ENCODE peak calls at places on chromosomes 11 and 22, in nine cellular contexts. G is upper lobe of left lung; L is activated T-cell treated with anti-CD3 and anti-CD28 coated beads, Interleukin-2, amount 50 U/mL, for 1 hour; F is HEK293T; W is naive thymus-derived CD8-positive, alpha-beta T cell; D is left kidney; K is naive B cell; T is stimulated activated CD4-positive, alpha-beta T cell treated with anti-CD3 and anti-CD28 coated beads, Interleukin-1b, Interleukin-23, amount 100 ng/mL, for 24 hours; A is NCI-H2081 treated with DMSO at 0.1 percent for 48 hours. S is an unnamed sample.

GRCh38 chr11:29328961-29329441 is 687.8 kb downstream of the KCNA4 start:
- DNase-seq in G (no peak), L (no peak), F (peak), W (no peak), D (peak), K (no peak), T (no peak), A (no peak), S (peak)

GRCh38 chr22:50640857-50641647 is 13.1 kb upstream of the ARSA start:
- DNase-seq in G (no peak), L (no peak), F (no peak), W (no peak), D (no peak), K (no peak), T (no peak), A (no peak), S (no peak)

GRCh38 chr11:74466916-74467885 is at the start of gene KCNE3:
- DNase-seq in G (peak), L (no peak), F (no peak), W (no peak), D (peak), K (no peak), T (no peak), A (no peak), S (no peak)

GRCh38 chr11:2590131-2590950 is 109.5 kb downstream of the KCNQ1OT1 start:
- DNase-seq in G (peak), L (no peak), F (peak), W (no peak), D (no peak), K (no peak), T (no peak), A (no peak), S (no peak)

GRCh38 chr11:123316003-123316402 is 114.1 kb upstream of the GRAMD1B start:
- DNase-seq in G (no peak), L (no peak), F (no peak), W (no peak), D (no peak), K (no peak), T (no peak), A (no peak), S (no peak)

GRCh38 chr22:40203568-40203967 is 25.8 kb downstream of the TNRC6B start:
- DNase-seq in G (no peak), L (no peak), F (no peak), W (peak), D (no peak), K (peak), T (no peak), A (no peak), S (peak)

GRCh38 chr11:69384548-69385465 is 90.9 kb downstream of the MYEOV start:
- DNase-seq in G (no peak), L (no peak), F (no peak), W (no peak), D (no peak), K (no peak), T (no peak), A (no peak), S (no peak)

GRCh38 chr22:44309137-44309536 is 3.6 kb downstream of the SHISAL1 start:
- DNase-seq in G (no peak), L (no peak), F (no peak), W (no peak), D (no peak), K (no peak), T (no peak), A (no peak), S (no peak)

GRCh38 chr11:61885166-61885778 is 6.1 kb downstream of the FADS3 start:
- DNase-seq in G (no peak), L (no peak), F (no peak), W (no peak), D (no peak), K (no peak), T (no peak), A (no peak), S (peak)

GRCh38 chr11:47631473-47631872 is 10.9 kb downstream of the MTCH2 start:
- DNase-seq in G (no peak), L (no peak), F (no peak), W (no peak), D (no peak), K (no peak), T (no peak), A (no peak), S (no peak)

GRCh38 chr11:24755260-24755839 is 258.5 kb downstream of the LUZP2 start:
- DNase-seq in G (no peak), L (no peak), F (no peak), W (no peak), D (peak), K (no peak), T (no peak), A (no peak), S (no peak)

GRCh38 chr11:11993814-11994213 is 14.6 kb downstream of the DKK3 start:
- DNase-seq in G (no peak), L (no peak), F (no peak), W (no peak), D (no peak), K (no peak), T (no peak), A (no peak), S (no peak)

GRCh38 chr11:32991898-32992297 is 23.8 kb upstream of the DEPDC7 start:
- DNase-seq in G (no peak), L (no peak), F (no peak), W (no peak), D (no peak), K (no peak), T (no peak), A (no peak), S (no peak)